ENCODE peak calls at places on chromosomes 5 and 9, in eight cellular contexts. One of them, this sample, is unnamed.

GRCh38 chr5:127870914-127871313 is 167.7 kb downstream of the CCDC192 start:
- DNase-seq in stomach: peak
- DNase-seq in upper lobe of left lung: peak
- DNase-seq in ovary: peak
- DNase-seq in heart left ventricle: peak
- DNase-seq in sigmoid colon: peak
- DNase-seq in K562: no peak
- DNase-seq in transverse colon: peak
- DNase-seq in this sample: peak

GRCh38 chr5:33764786-33765185 is 127.0 kb downstream of the ADAMTS12 start:
- DNase-seq in stomach: no peak
- DNase-seq in upper lobe of left lung: no peak
- DNase-seq in ovary: no peak
- DNase-seq in heart left ventricle: no peak
- DNase-seq in sigmoid colon: no peak
- DNase-seq in K562: no peak
- DNase-seq in transverse colon: no peak
- DNase-seq in this sample: no peak

GRCh38 chr9:86585422-86586143 is 231.4 kb upstream of the TUT7 start:
- DNase-seq in stomach: no peak
- DNase-seq in upper lobe of left lung: no peak
- DNase-seq in ovary: no peak
- DNase-seq in heart left ventricle: no peak
- DNase-seq in sigmoid colon: no peak
- DNase-seq in K562: no peak
- DNase-seq in transverse colon: no peak
- DNase-seq in this sample: no peak

GRCh38 chr9:99269429-99269828 is 47.3 kb downstream of the SEC61B start:
- DNase-seq in stomach: no peak
- DNase-seq in upper lobe of left lung: no peak
- DNase-seq in ovary: no peak
- DNase-seq in heart left ventricle: no peak
- DNase-seq in sigmoid colon: no peak
- DNase-seq in K562: no peak
- DNase-seq in transverse colon: no peak
- DNase-seq in this sample: no peak

GRCh38 chr5:175778951-175779475 is 92.4 kb upstream of the CPLX2 start:
- DNase-seq in stomach: no peak
- DNase-seq in upper lobe of left lung: no peak
- DNase-seq in ovary: no peak
- DNase-seq in heart left ventricle: no peak
- DNase-seq in sigmoid colon: no peak
- DNase-seq in K562: no peak
- DNase-seq in transverse colon: no peak
- DNase-seq in this sample: no peak

GRCh38 chr5:109917966-109918365 is 228.2 kb downstream of the MAN2A1 start:
- DNase-seq in stomach: no peak
- DNase-seq in upper lobe of left lung: no peak
- DNase-seq in ovary: no peak
- DNase-seq in heart left ventricle: no peak
- DNase-seq in sigmoid colon: no peak
- DNase-seq in K562: no peak
- DNase-seq in transverse colon: no peak
- DNase-seq in this sample: no peak

GRCh38 chr5:37492778-37493555 is 113.8 kb downstream of the WDR70 start:
- DNase-seq in stomach: no peak
- DNase-seq in upper lobe of left lung: no peak
- DNase-seq in ovary: no peak
- DNase-seq in heart left ventricle: no peak
- DNase-seq in sigmoid colon: no peak
- DNase-seq in K562: no peak
- DNase-seq in transverse colon: no peak
- DNase-seq in this sample: no peak

GRCh38 chr5:83562817-83563557 is 91.4 kb downstream of the VCAN start:
- DNase-seq in stomach: no peak
- DNase-seq in upper lobe of left lung: no peak
- DNase-seq in ovary: no peak
- DNase-seq in heart left ventricle: no peak
- DNase-seq in sigmoid colon: no peak
- DNase-seq in K562: no peak
- DNase-seq in transverse colon: no peak
- DNase-seq in this sample: no peak

GRCh38 chr9:130769004-130769403 is 66.0 kb upstream of the ABL1 start:
- DNase-seq in stomach: no peak
- DNase-seq in upper lobe of left lung: no peak
- DNase-seq in ovary: no peak
- DNase-seq in heart left ventricle: no peak
- DNase-seq in sigmoid colon: no peak
- DNase-seq in K562: no peak
- DNase-seq in transverse colon: no peak
- DNase-seq in this sample: no peak

GRCh38 chr9:90065001-90065400 is 460.2 kb downstream of the GADD45G start:
- DNase-seq in stomach: no peak
- DNase-seq in upper lobe of left lung: no peak
- DNase-seq in ovary: no peak
- DNase-seq in heart left ventricle: no peak
- DNase-seq in sigmoid colon: no peak
- DNase-seq in K562: no peak
- DNase-seq in transverse colon: no peak
- DNase-seq in this sample: no peak

GRCh38 chr5:31100047-31100575 is 93.4 kb upstream of the CDH6 start:
- DNase-seq in stomach: no peak
- DNase-seq in upper lobe of left lung: no peak
- DNase-seq in ovary: no peak
- DNase-seq in heart left ventricle: no peak
- DNase-seq in sigmoid colon: no peak
- DNase-seq in K562: no peak
- DNase-seq in transverse colon: no peak
- DNase-seq in this sample: no peak

GRCh38 chr5:20575515-20575914 is 587.5 kb upstream of the CDH18 start:
- DNase-seq in stomach: no peak
- DNase-seq in upper lobe of left lung: no peak
- DNase-seq in ovary: no peak
- DNase-seq in heart left ventricle: no peak
- DNase-seq in sigmoid colon: no peak
- DNase-seq in K562: no peak
- DNase-seq in transverse colon: no peak
- DNase-seq in this sample: no peak

GRCh38 chr5:20570486-20570885 is 582.5 kb upstream of the CDH18 start:
- DNase-seq in stomach: no peak
- DNase-seq in upper lobe of left lung: no peak
- DNase-seq in ovary: no peak
- DNase-seq in heart left ventricle: no peak
- DNase-seq in sigmoid colon: no peak
- DNase-seq in K562: no peak
- DNase-seq in transverse colon: no peak
- DNase-seq in this sample: no peak

GRCh38 chr5:20574576-20574975 is 586.6 kb upstream of the CDH18 start:
- DNase-seq in stomach: no peak
- DNase-seq in upper lobe of left lung: no peak
- DNase-seq in ovary: no peak
- DNase-seq in heart left ventricle: no peak
- DNase-seq in sigmoid colon: no peak
- DNase-seq in K562: no peak
- DNase-seq in transverse colon: no peak
- DNase-seq in this sample: no peak

DNA sequence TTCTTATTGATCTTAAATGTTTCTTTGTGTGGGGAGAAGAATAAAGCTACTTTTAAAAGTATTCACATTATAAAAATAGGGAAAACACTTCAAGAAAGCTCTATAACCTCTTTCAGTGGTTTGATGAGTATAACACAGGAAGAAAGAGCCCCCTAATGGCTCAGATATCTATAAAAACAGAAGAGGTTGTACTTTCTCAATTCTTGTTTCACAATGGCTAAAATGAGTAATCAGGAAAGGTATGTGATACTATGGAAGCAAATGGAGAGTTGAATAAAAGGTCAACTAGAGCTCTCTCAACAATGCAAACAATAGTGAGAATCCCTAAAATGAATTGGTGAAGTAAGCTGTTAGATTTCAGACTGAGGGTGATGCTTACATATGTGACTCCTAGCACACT is 584.6 kb upstream of the CDH18 start:
- DNase-seq in stomach: no peak
- DNase-seq in upper lobe of left lung: no peak
- DNase-seq in ovary: no peak
- DNase-seq in heart left ventricle: no peak
- DNase-seq in sigmoid colon: no peak
- DNase-seq in K562: no peak
- DNase-seq in transverse colon: no peak
- DNase-seq in this sample: no peak
- TF ChIP-seq CTCF in stomach: no peak
- TF ChIP-seq CTCF in upper lobe of left lung: no peak
- TF ChIP-seq CTCF in ovary: no peak
- TF ChIP-seq CTCF in heart left ventricle: no peak
- TF ChIP-seq CTCF in sigmoid colon: no peak
- TF ChIP-seq CTCF in K562: no peak
- TF ChIP-seq CTCF in transverse colon: no peak
- TF ChIP-seq CTCF in this sample: no peak

DNA sequence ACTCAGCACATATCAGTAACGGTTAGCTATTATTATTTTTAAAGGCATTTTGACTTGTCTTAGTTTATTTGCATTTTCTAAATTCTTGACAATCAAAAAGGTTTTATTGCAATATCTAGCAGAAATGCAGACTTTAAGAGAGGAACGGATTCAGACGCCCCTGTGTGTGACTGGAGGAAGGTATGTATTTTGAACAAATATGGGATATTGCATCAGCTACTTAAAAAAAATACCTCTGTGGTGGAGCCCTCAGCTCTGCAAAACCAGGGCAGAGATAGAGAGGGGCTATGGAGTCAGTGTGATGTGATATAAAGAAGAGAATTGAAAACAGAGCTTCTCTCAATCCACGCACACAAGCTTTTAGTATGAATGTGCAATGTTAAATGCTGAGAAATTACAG is 142.4 kb downstream of the ICE1 start:
- DNase-seq in stomach: no peak
- DNase-seq in upper lobe of left lung: no peak
- DNase-seq in ovary: no peak
- DNase-seq in heart left ventricle: no peak
- DNase-seq in sigmoid colon: no peak
- DNase-seq in K562: no peak
- DNase-seq in transverse colon: no peak
- DNase-seq in this sample: no peak
- TF ChIP-seq POLR2A in stomach: no peak
- TF ChIP-seq POLR2A in upper lobe of left lung: no peak
- TF ChIP-seq POLR2A in ovary: no peak
- TF ChIP-seq POLR2A in heart left ventricle: no peak
- TF ChIP-seq POLR2A in sigmoid colon: no peak
- TF ChIP-seq POLR2A in K562: no peak
- TF ChIP-seq POLR2A in transverse colon: no peak
- TF ChIP-seq POLR2A in this sample: no peak

GRCh38 chr5:150674376-150674821 is 13.3 kb downstream of the MYOZ3 start:
- DNase-seq in stomach: no peak
- DNase-seq in upper lobe of left lung: no peak
- DNase-seq in ovary: no peak
- DNase-seq in heart left ventricle: no peak
- DNase-seq in sigmoid colon: peak
- DNase-seq in K562: no peak
- DNase-seq in transverse colon: no peak
- DNase-seq in this sample: no peak

GRCh38 chr5:150672237-150672883 is 11.3 kb downstream of the MYOZ3 start:
- DNase-seq in stomach: peak
- DNase-seq in upper lobe of left lung: peak
- DNase-seq in ovary: peak
- DNase-seq in heart left ventricle: peak
- DNase-seq in sigmoid colon: peak
- DNase-seq in K562: no peak
- DNase-seq in transverse colon: no peak
- DNase-seq in this sample: peak

GRCh38 chr5:150671509-150672236 is 10.6 kb downstream of the MYOZ3 start:
- DNase-seq in stomach: no peak
- DNase-seq in upper lobe of left lung: no peak
- DNase-seq in ovary: no peak
- DNase-seq in heart left ventricle: no peak
- DNase-seq in sigmoid colon: no peak
- DNase-seq in K562: no peak
- DNase-seq in transverse colon: no peak
- DNase-seq in this sample: no peak

GRCh38 chr5:150670961-150671337 is 9.9 kb downstream of the MYOZ3 start:
- DNase-seq in stomach: no peak
- DNase-seq in upper lobe of left lung: no peak
- DNase-seq in ovary: no peak
- DNase-seq in heart left ventricle: no peak
- DNase-seq in sigmoid colon: no peak
- DNase-seq in K562: no peak
- DNase-seq in transverse colon: no peak
- DNase-seq in this sample: no peak

DNA sequence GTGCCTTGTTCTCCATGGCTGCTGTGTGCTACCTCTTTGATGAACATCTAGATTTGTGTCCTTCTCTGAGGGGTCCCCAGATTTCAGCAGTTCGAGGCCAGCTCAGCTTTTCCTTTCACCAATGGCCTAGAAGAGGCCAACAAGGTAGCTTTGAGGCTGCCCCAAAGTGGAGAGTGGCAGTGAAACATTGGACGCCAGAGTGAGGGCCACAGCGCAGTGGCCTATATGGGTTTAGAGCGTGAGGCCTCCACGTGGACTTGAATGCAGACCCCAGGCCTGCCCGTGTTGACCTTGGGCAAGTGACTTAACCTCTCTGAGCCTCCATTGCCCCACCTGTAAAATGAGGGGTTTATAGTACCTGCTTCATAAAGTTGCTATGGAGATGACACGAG is 11.8 kb downstream of the MYOZ3 start:
- DNase-seq in stomach: no peak
- DNase-seq in upper lobe of left lung: no peak
- DNase-seq in ovary: no peak
- DNase-seq in heart left ventricle: no peak
- DNase-seq in sigmoid colon: no peak
- DNase-seq in K562: no peak
- DNase-seq in transverse colon: no peak
- DNase-seq in this sample: no peak
- H3K27ac ChIP-seq in stomach: no peak
- H3K27ac ChIP-seq in upper lobe of left lung: no peak
- H3K27ac ChIP-seq in ovary: no peak
- H3K27ac ChIP-seq in heart left ventricle: peak
- H3K27ac ChIP-seq in sigmoid colon: no peak
- H3K27ac ChIP-seq in K562: no peak
- H3K27ac ChIP-seq in transverse colon: no peak
- H3K27ac ChIP-seq in this sample: peak

DNA sequence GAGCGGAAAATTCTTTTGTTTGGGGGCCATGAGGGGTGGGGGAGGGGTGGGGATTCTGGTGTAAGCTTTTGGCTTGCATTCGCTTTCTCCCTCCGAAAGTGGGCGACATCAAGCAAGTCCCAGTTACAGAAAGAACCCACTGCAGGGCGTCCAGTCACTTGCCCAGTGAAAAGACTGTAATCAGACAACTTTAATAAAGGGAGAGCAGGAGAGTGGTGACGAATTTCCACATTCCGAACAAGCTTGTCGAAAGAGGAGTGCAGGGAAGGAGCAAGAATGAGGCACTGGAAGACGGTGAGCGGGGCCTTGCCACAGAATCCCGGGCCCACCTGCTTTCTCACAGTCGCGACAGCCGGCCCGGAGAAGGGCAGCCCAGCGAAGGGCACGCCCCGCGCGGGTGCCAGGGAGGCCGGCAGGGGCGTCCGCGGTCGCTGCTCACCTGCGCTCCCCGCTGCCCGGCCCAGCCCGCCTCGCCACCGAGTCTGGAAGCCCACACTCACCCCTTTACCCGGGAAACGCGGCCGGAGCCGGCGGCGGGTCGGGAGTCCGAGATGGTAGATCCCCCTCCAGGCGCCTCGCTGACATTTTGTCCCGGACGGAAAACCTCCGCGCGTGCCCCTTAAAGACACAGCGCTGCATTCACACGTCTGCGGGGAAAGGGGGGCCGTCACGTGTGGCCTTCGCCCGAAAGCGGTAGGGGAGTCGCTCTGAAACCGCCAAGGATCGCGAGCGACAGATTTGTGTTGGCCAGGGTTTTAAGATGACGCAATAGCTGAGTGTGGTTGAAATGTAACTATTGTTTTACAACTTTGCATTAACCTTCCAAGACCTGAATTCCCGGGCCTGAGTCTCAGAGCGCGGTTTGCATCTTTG is at the start of gene ZBED3:
- DNase-seq in stomach: peak
- DNase-seq in upper lobe of left lung: peak
- DNase-seq in ovary: peak
- DNase-seq in heart left ventricle: peak
- DNase-seq in sigmoid colon: peak
- DNase-seq in K562: no peak
- DNase-seq in transverse colon: peak
- DNase-seq in this sample: peak
- TF ChIP-seq CTCF in stomach: no peak
- TF ChIP-seq CTCF in upper lobe of left lung: no peak
- TF ChIP-seq CTCF in ovary: no peak
- TF ChIP-seq CTCF in heart left ventricle: no peak
- TF ChIP-seq CTCF in sigmoid colon: no peak
- TF ChIP-seq CTCF in K562: no peak
- TF ChIP-seq CTCF in transverse colon: peak
- TF ChIP-seq CTCF in this sample: no peak